ENCODE peak calls at places on chromosomes 13 and 19, in six cellular contexts. One of them, this sample, is unnamed.

GRCh38 chr13:67437246-67437645 is 207.1 kb upstream of the PCDH9 start:
- DNase-seq in stimulated activated CD8-positive, alpha-beta memory T cell treated with anti-CD3 and anti-CD28 coated beads, Interleukin-15, amount 100 ng/mL, for 24 hours: no peak
- DNase-seq in HEK293T: peak
- DNase-seq in LoVo: no peak
- DNase-seq in NCI-H1105: no peak
- DNase-seq in stimulated activated CD4-positive, alpha-beta T cell treated with anti-CD3 and anti-CD28 coated beads, Interleukin-15, amount 100 ng/mL, for 1 hour: no peak
- DNase-seq in this sample: no peak

GRCh38 chr13:49539313-49539712 is 43.6 kb downstream of the PHF11 start:
- DNase-seq in LoVo: no peak
- DNase-seq in stimulated activated CD8-positive, alpha-beta memory T cell treated with anti-CD3 and anti-CD28 coated beads, Interleukin-15, amount 100 ng/mL, for 24 hours: no peak
- DNase-seq in HEK293T: no peak
- DNase-seq in stimulated activated CD4-positive, alpha-beta T cell treated with anti-CD3 and anti-CD28 coated beads, Interleukin-15, amount 100 ng/mL, for 1 hour: no peak
- DNase-seq in NCI-H1105: no peak
- DNase-seq in this sample: no peak

GRCh38 chr13:21868823-21869222 is 197.9 kb downstream of the FGF9 start:
- DNase-seq in LoVo: no peak
- DNase-seq in HEK293T: no peak
- DNase-seq in stimulated activated CD4-positive, alpha-beta T cell treated with anti-CD3 and anti-CD28 coated beads, Interleukin-15, amount 100 ng/mL, for 1 hour: no peak
- DNase-seq in NCI-H1105: no peak
- DNase-seq in stimulated activated CD8-positive, alpha-beta memory T cell treated with anti-CD3 and anti-CD28 coated beads, Interleukin-15, amount 100 ng/mL, for 24 hours: no peak
- DNase-seq in this sample: no peak

GRCh38 chr19:45160870-45161714 is at the start of gene NKPD1:
- DNase-seq in HEK293T: no peak
- DNase-seq in stimulated activated CD4-positive, alpha-beta T cell treated with anti-CD3 and anti-CD28 coated beads, Interleukin-15, amount 100 ng/mL, for 1 hour: no peak
- DNase-seq in LoVo: no peak
- DNase-seq in NCI-H1105: no peak
- DNase-seq in stimulated activated CD8-positive, alpha-beta memory T cell treated with anti-CD3 and anti-CD28 coated beads, Interleukin-15, amount 100 ng/mL, for 24 hours: no peak
- DNase-seq in this sample: no peak

GRCh38 chr19:33311326-33311682 is 9.0 kb upstream of the CEBPA start:
- DNase-seq in stimulated activated CD8-positive, alpha-beta memory T cell treated with anti-CD3 and anti-CD28 coated beads, Interleukin-15, amount 100 ng/mL, for 24 hours: no peak
- DNase-seq in HEK293T: no peak
- DNase-seq in LoVo: no peak
- DNase-seq in NCI-H1105: no peak
- DNase-seq in stimulated activated CD4-positive, alpha-beta T cell treated with anti-CD3 and anti-CD28 coated beads, Interleukin-15, amount 100 ng/mL, for 1 hour: no peak
- DNase-seq in this sample: no peak

GRCh38 chr19:18160441-18160791 is 7.5 kb downstream of the PIK3R2 start:
- DNase-seq in HEK293T: no peak
- DNase-seq in LoVo: no peak
- DNase-seq in stimulated activated CD8-positive, alpha-beta memory T cell treated with anti-CD3 and anti-CD28 coated beads, Interleukin-15, amount 100 ng/mL, for 24 hours: no peak
- DNase-seq in NCI-H1105: no peak
- DNase-seq in stimulated activated CD4-positive, alpha-beta T cell treated with anti-CD3 and anti-CD28 coated beads, Interleukin-15, amount 100 ng/mL, for 1 hour: no peak
- DNase-seq in this sample: no peak

GRCh38 chr13:112208656-112209055 is 141.7 kb downstream of the SOX1 start:
- DNase-seq in LoVo: no peak
- DNase-seq in stimulated activated CD4-positive, alpha-beta T cell treated with anti-CD3 and anti-CD28 coated beads, Interleukin-15, amount 100 ng/mL, for 1 hour: no peak
- DNase-seq in stimulated activated CD8-positive, alpha-beta memory T cell treated with anti-CD3 and anti-CD28 coated beads, Interleukin-15, amount 100 ng/mL, for 24 hours: no peak
- DNase-seq in NCI-H1105: no peak
- DNase-seq in HEK293T: no peak
- DNase-seq in this sample: no peak

GRCh38 chr19:17441241-17442135 is 7.0 kb downstream of the TMEM221 start:
- DNase-seq in stimulated activated CD8-positive, alpha-beta memory T cell treated with anti-CD3 and anti-CD28 coated beads, Interleukin-15, amount 100 ng/mL, for 24 hours: no peak
- DNase-seq in NCI-H1105: peak
- DNase-seq in stimulated activated CD4-positive, alpha-beta T cell treated with anti-CD3 and anti-CD28 coated beads, Interleukin-15, amount 100 ng/mL, for 1 hour: no peak
- DNase-seq in LoVo: no peak
- DNase-seq in HEK293T: peak
- DNase-seq in this sample: peak

GRCh38 chr13:49330546-49330864 is 82.8 kb downstream of the CDADC1 start:
- DNase-seq in stimulated activated CD4-positive, alpha-beta T cell treated with anti-CD3 and anti-CD28 coated beads, Interleukin-15, amount 100 ng/mL, for 1 hour: no peak
- DNase-seq in LoVo: no peak
- DNase-seq in stimulated activated CD8-positive, alpha-beta memory T cell treated with anti-CD3 and anti-CD28 coated beads, Interleukin-15, amount 100 ng/mL, for 24 hours: no peak
- DNase-seq in NCI-H1105: no peak
- DNase-seq in HEK293T: no peak
- DNase-seq in this sample: no peak

GRCh38 chr19:15274477-15274876 is 42.2 kb upstream of the EPHX3 start:
- DNase-seq in NCI-H1105: no peak
- DNase-seq in stimulated activated CD4-positive, alpha-beta T cell treated with anti-CD3 and anti-CD28 coated beads, Interleukin-15, amount 100 ng/mL, for 1 hour: no peak
- DNase-seq in HEK293T: no peak
- DNase-seq in stimulated activated CD8-positive, alpha-beta memory T cell treated with anti-CD3 and anti-CD28 coated beads, Interleukin-15, amount 100 ng/mL, for 24 hours: no peak
- DNase-seq in LoVo: no peak
- DNase-seq in this sample: no peak

GRCh38 chr13:94764576-94765321 is 52.4 kb upstream of the SOX21 start:
- DNase-seq in stimulated activated CD4-positive, alpha-beta T cell treated with anti-CD3 and anti-CD28 coated beads, Interleukin-15, amount 100 ng/mL, for 1 hour: no peak
- DNase-seq in NCI-H1105: no peak
- DNase-seq in LoVo: peak
- DNase-seq in HEK293T: no peak
- DNase-seq in stimulated activated CD8-positive, alpha-beta memory T cell treated with anti-CD3 and anti-CD28 coated beads, Interleukin-15, amount 100 ng/mL, for 24 hours: no peak
- DNase-seq in this sample: no peak

GRCh38 chr13:42078113-42078769 is 29.8 kb downstream of the DGKH start:
- DNase-seq in stimulated activated CD8-positive, alpha-beta memory T cell treated with anti-CD3 and anti-CD28 coated beads, Interleukin-15, amount 100 ng/mL, for 24 hours: no peak
- DNase-seq in NCI-H1105: no peak
- DNase-seq in stimulated activated CD4-positive, alpha-beta T cell treated with anti-CD3 and anti-CD28 coated beads, Interleukin-15, amount 100 ng/mL, for 1 hour: no peak
- DNase-seq in HEK293T: no peak
- DNase-seq in LoVo: no peak
- DNase-seq in this sample: no peak

GRCh38 chr19:5624154-5624663 is 1.3 kb downstream of the SAFB start:
- DNase-seq in stimulated activated CD8-positive, alpha-beta memory T cell treated with anti-CD3 and anti-CD28 coated beads, Interleukin-15, amount 100 ng/mL, for 24 hours: no peak
- DNase-seq in stimulated activated CD4-positive, alpha-beta T cell treated with anti-CD3 and anti-CD28 coated beads, Interleukin-15, amount 100 ng/mL, for 1 hour: no peak
- DNase-seq in NCI-H1105: no peak
- DNase-seq in LoVo: no peak
- DNase-seq in HEK293T: no peak
- DNase-seq in this sample: peak

GRCh38 chr13:81659984-81660383 is 1319.1 kb upstream of the SPRY2 start:
- DNase-seq in stimulated activated CD8-positive, alpha-beta memory T cell treated with anti-CD3 and anti-CD28 coated beads, Interleukin-15, amount 100 ng/mL, for 24 hours: no peak
- DNase-seq in LoVo: no peak
- DNase-seq in stimulated activated CD4-positive, alpha-beta T cell treated with anti-CD3 and anti-CD28 coated beads, Interleukin-15, amount 100 ng/mL, for 1 hour: no peak
- DNase-seq in HEK293T: no peak
- DNase-seq in NCI-H1105: no peak
- DNase-seq in this sample: no peak

GRCh38 chr19:36449059-36449670 is 30.7 kb upstream of the ZFP82 start:
- DNase-seq in stimulated activated CD4-positive, alpha-beta T cell treated with anti-CD3 and anti-CD28 coated beads, Interleukin-15, amount 100 ng/mL, for 1 hour: no peak
- DNase-seq in stimulated activated CD8-positive, alpha-beta memory T cell treated with anti-CD3 and anti-CD28 coated beads, Interleukin-15, amount 100 ng/mL, for 24 hours: no peak
- DNase-seq in HEK293T: no peak
- DNase-seq in LoVo: no peak
- DNase-seq in NCI-H1105: no peak
- DNase-seq in this sample: no peak

GRCh38 chr19:1384478-1385110 is 887 bp downstream of the NDUFS7 start:
- DNase-seq in LoVo: no peak
- DNase-seq in stimulated activated CD8-positive, alpha-beta memory T cell treated with anti-CD3 and anti-CD28 coated beads, Interleukin-15, amount 100 ng/mL, for 24 hours: no peak
- DNase-seq in NCI-H1105: no peak
- DNase-seq in HEK293T: no peak
- DNase-seq in stimulated activated CD4-positive, alpha-beta T cell treated with anti-CD3 and anti-CD28 coated beads, Interleukin-15, amount 100 ng/mL, for 1 hour: no peak
- DNase-seq in this sample: no peak

GRCh38 chr19:16571283-16571682 is 932 bp downstream of the SLC35E1 start:
- DNase-seq in stimulated activated CD4-positive, alpha-beta T cell treated with anti-CD3 and anti-CD28 coated beads, Interleukin-15, amount 100 ng/mL, for 1 hour: no peak
- DNase-seq in stimulated activated CD8-positive, alpha-beta memory T cell treated with anti-CD3 and anti-CD28 coated beads, Interleukin-15, amount 100 ng/mL, for 24 hours: no peak
- DNase-seq in LoVo: peak
- DNase-seq in NCI-H1105: no peak
- DNase-seq in HEK293T: no peak
- DNase-seq in this sample: no peak

GRCh38 chr19:12668937-12669271 is 2.3 kb downstream of the WDR83 start:
- DNase-seq in stimulated activated CD4-positive, alpha-beta T cell treated with anti-CD3 and anti-CD28 coated beads, Interleukin-15, amount 100 ng/mL, for 1 hour: peak
- DNase-seq in NCI-H1105: peak
- DNase-seq in stimulated activated CD8-positive, alpha-beta memory T cell treated with anti-CD3 and anti-CD28 coated beads, Interleukin-15, amount 100 ng/mL, for 24 hours: no peak
- DNase-seq in LoVo: peak
- DNase-seq in HEK293T: no peak
- DNase-seq in this sample: peak